ENCODE peak calls at places on chromosomes 3 and 15, in four cellular contexts. R, D, U and B are unnamed samples.

GRCh38 chr3:47018269-47018611 is 38.8 kb downstream of the NBEAL2 start:
- DNase-seq in R (no peak), D (no peak), U (no peak), B (no peak)

GRCh38 chr15:55683366-55683765 is 59.6 kb downstream of the PRTG start:
- DNase-seq in R (peak), D (no peak), U (no peak), B (no peak)

GRCh38 chr15:49452595-49452994 is 29.6 kb downstream of the FGF7 start:
- DNase-seq in R (peak), D (no peak), U (no peak), B (no peak)

GRCh38 chr15:91944334-91944733 is 90.8 kb downstream of the SLCO3A1 start:
- DNase-seq in R (no peak), D (no peak), U (no peak), B (no peak)

GRCh38 chr3:54756330-54756731 is 171.5 kb downstream of the LRTM1 start:
- DNase-seq in R (peak), D (no peak), U (no peak), B (no peak)

GRCh38 chr3:162897286-162897685 is 1400.7 kb downstream of the OTOL1 start:
- DNase-seq in R (no peak), D (no peak), U (no peak), B (no peak)

GRCh38 chr3:50167782-50168317 is 12.7 kb downstream of the SEMA3F start:
- DNase-seq in R (no peak), D (no peak), U (no peak), B (no peak)

GRCh38 chr3:23404241-23404640 is 201.1 kb downstream of the UBE2E2 start:
- DNase-seq in R (no peak), D (no peak), U (no peak), B (no peak)

GRCh38 chr15:29132110-29132420 is 137.6 kb downstream of the NSMCE3 start:
- DNase-seq in R (no peak), D (peak), U (peak), B (no peak)

GRCh38 chr3:48420561-48420960 is 9.3 kb downstream of the PLXNB1 start:
- DNase-seq in R (no peak), D (no peak), U (no peak), B (no peak)

GRCh38 chr15:58247803-58248503 is 109.8 kb downstream of the AQP9 start:
- DNase-seq in R (peak), D (no peak), U (no peak), B (no peak)

GRCh38 chr3:148896062-148896461 is 31.0 kb downstream of the CPA3 start:
- DNase-seq in R (peak), D (no peak), U (no peak), B (no peak)

GRCh38 chr3:33187368-33187634 is 31.3 kb downstream of the SUSD5 start:
- DNase-seq in R (peak), D (no peak), U (no peak), B (no peak)

GRCh38 chr3:40920041-40920440 is 279.3 kb upstream of the CTNNB1 start:
- DNase-seq in R (no peak), D (no peak), U (no peak), B (no peak)

GRCh38 chr3:70308760-70309159 is 3.7 kb downstream of the MDFIC2 start:
- DNase-seq in R (peak), D (no peak), U (no peak), B (no peak)

GRCh38 chr3:155242342-155242741 is 51.1 kb downstream of the STRIT1 start:
- DNase-seq in R (peak), D (no peak), U (no peak), B (no peak)

GRCh38 chr3:111326144-111326995 is 215.6 kb upstream of the CD96 start:
- DNase-seq in R (peak), D (no peak), U (no peak), B (no peak)

GRCh38 chr15:101179341-101180153 is 72.3 kb downstream of the CHSY1 start:
- DNase-seq in R (peak), D (no peak), U (no peak), B (no peak)

GRCh38 chr3:132804498-132804897 is 82.3 kb upstream of the NPHP3 start:
- DNase-seq in R (no peak), D (no peak), U (no peak), B (no peak)

GRCh38 chr3:132800958-132801357 is 78.7 kb upstream of the NPHP3 start:
- DNase-seq in R (no peak), D (no peak), U (no peak), B (no peak)

GRCh38 chr3:132805071-132805470 is 82.9 kb upstream of the NPHP3 start:
- DNase-seq in R (no peak), D (no peak), U (no peak), B (no peak)

DNA sequence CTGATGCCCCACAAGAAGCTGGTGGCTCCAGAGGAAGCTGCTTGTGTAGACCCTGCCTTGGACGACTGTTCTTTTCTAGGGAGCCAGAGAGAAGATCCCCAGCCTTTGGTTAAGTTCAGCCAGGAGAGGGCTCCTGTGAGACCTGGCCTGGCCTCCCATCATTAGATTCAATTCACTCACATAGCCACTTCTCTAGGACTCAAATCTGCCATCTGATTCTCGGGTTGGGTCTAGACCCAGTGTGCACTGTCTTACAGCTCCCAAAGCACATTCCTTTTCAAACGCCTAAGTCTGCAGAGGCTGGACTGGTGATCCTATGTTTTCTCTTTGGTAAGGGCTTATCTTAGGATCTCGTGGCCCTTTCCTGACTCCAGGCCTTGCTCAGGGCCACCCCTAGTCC is 81.7 kb upstream of the NPHP3 start:
- DNase-seq in R (no peak), D (no peak), U (no peak), B (no peak)
- TF ChIP-seq CTCF in R (peak), D (no peak), U (no peak), B (no peak)

DNA sequence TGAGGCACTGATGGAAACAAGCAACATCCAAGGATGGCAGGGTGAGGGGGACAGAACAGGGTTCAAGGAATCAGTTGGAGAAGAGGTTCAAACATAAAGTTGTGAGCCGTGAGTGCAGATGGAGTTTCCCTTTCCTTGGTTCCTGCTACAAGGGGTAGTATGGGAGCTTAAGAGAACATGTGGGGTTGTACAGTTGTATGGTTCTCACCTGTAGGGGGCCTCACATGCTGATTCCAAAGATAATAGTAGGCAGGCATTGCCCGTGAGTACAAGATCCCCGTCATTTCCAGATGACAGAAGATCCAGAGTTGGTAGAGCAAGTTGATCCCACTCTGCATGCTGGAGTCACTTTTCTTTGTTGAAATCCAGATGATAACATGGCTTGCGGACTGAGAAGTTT is 141.7 kb downstream of the THSD4 start:
- DNase-seq in R (no peak), D (no peak), U (no peak), B (no peak)
- TF ChIP-seq CTCF in R (no peak), D (no peak), U (no peak), B (no peak)

GRCh38 chr15:83837946-83838571 is 184.1 kb downstream of the ADAMTSL3 start:
- DNase-seq in R (peak), D (peak), U (no peak), B (no peak)

GRCh38 chr15:83842281-83842680 is 188.4 kb downstream of the ADAMTSL3 start:
- DNase-seq in R (no peak), D (no peak), U (no peak), B (no peak)

GRCh38 chr15:83843511-83843910 is 189.6 kb downstream of the ADAMTSL3 start:
- DNase-seq in R (peak), D (no peak), U (no peak), B (no peak)

GRCh38 chr15:83835384-83836010 is 181.6 kb downstream of the ADAMTSL3 start:
- DNase-seq in R (no peak), D (no peak), U (no peak), B (no peak)

GRCh38 chr15:83838763-83839162 is 184.8 kb downstream of the ADAMTSL3 start:
- DNase-seq in R (no peak), D (no peak), U (no peak), B (no peak)
- TF ChIP-seq CTCF in R (no peak), D (no peak), U (no peak), B (no peak)

GRCh38 chr3:36540898-36541518 is 160.7 kb downstream of the STAC start:
- DNase-seq in R (peak), D (no peak), U (no peak), B (no peak)
- TF ChIP-seq CTCF in R (peak), D (peak), U (no peak), B (no peak)

DNA sequence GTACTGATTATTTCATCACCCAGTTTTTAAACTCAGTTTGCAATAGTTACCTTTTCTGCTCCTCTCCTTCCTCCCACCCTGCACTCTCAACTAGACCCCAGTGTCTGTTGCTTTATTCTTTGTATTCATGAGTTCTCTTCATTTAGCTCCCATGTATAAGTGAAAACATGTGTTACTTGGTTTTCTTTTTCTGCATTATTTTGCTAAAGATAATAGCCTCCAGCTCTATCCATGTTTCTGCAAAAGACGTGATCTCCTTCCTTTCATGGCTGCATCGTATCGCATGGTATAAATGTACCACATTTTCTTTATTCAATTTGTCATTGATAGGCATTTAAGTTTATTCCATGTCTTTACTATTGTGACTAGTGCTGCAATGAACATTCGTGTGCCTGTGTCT is 79.0 kb downstream of the NAALADL2 start:
- DNase-seq in R (no peak), D (no peak), U (no peak), B (no peak)
- TF ChIP-seq CTCF in R (no peak), D (no peak), U (no peak), B (no peak)

DNA sequence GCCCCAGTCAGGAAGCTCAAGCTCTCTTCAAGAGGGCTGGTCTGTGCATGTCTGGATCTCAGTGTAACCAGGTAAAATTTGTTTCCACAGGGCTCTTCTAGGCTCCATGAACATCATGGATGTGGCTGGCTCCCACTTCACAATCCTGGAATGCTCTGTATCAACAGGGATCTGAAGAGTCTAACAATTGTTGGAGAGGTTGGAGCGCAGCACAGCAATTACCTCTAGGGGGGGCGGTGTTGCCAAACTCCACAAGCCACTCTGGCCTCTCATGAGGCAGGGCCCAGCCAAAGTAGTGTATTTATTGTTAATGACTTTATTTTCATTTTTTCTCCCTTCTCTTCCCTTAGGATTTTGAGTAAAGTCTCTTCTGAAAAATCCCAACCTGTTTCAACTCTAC is 6.1 kb upstream of the EIF2B5 start:
- DNase-seq in R (peak), D (no peak), U (no peak), B (no peak)
- TF ChIP-seq CTCF in R (peak), D (no peak), U (no peak), B (no peak)

GRCh38 chr15:66833803-66834202 is 131.8 kb downstream of the SMAD6 start:
- DNase-seq in R (no peak), D (no peak), U (no peak), B (no peak)
- TF ChIP-seq CTCF in R (no peak), D (no peak), U (no peak), B (no peak)

DNA sequence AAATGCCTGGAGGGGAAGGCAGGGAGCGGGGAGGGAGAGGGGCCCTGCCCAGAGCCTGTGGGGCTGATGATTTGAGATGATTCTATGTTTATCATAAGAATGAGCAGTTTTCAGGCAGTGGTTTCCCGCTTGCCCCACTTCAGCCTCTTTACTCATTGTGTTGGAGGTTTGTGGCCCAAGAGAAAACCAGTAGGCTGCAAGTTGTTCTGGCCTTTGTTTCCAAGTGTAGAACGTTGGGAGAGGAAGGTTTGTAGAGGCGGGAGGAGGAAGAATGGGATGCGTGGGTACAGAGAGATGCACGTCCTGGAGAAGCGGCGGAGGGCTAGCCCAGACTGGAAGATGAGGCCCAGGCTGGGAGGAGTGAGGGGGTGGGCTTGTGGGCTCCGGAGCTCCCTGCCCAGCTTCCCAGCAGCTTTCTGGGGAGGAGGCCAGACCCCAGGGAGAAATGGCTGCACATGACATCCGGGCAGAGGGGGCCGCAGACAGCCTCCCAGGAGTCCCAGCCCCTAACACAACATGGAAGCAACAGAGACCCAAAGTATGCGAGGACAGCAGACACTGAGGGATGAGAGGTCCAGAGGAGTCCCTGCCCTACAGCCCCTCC is 5.3 kb downstream of the PLA2G4F start:
- DNase-seq in R (no peak), D (no peak), U (no peak), B (no peak)
- TF ChIP-seq CTCF in R (no peak), D (no peak), U (no peak), B (no peak)

DNA sequence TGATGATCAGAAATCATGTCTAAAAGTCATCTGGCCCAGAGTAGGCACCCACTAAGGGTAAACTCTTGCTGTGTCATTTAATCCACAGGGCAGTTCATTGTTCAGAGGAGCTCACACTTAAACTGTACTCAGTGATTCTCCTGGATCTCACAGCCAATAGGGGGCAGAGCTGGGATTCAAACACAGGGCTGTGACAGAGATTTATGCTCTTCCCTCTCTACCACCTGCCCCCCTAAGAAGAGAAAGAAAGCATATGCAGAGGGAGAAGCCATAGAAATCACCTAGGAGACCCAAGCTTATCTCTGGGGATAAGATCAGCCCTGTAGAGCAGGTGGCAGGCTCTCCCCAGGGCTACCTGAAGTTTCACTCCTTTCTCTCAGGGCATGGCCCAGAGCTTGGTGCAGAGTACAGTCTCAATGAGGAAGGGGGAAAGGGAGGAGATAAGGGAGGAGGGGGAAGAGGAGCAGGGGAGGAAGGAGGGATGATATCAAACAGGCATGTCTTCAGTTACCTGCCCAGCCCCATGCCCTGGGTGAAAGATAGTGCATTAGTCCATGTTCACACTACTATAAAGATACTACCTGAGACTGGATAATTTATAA is 51.8 kb upstream of the ADPGK start:
- DNase-seq in R (no peak), D (no peak), U (no peak), B (no peak)
- TF ChIP-seq CTCF in R (peak), D (no peak), U (no peak), B (no peak)

DNA sequence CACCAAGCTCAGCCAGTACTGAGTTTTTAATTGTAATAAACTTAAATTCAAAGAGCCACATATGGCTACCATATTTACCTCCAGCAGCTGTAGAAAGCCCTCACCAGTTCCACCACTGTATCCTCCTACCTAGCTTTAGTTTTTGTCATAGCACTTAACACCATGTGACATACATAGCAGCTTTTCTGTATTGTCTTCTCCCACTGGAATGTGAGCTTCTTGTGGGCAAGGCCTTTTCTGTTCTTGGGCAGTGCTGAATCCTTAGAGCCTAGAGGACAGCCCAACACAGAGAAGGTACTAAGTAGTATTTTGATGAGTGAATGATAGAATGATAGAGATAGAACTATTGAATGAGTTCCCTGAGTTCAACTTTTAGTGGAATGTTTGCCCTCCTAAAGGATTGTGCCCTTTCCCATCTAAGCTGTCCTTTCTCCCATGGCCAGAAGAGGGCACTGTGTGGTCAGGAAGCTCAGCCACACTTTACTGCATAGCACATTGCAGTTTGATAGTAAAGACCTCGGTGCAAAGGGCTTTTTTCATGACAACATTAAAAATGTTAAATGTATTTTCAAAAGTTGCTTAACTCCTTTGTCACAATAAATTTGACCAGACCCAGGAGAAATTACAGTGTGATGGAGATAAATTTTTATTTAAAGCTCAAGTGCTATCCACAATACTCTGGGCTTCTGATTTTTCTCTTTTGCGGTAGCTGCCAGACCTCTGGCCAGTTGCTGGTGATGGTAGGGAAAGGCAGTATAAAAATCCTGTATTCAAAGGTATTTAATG is 115.8 kb downstream of the GHSR start:
- DNase-seq in R (peak), D (no peak), U (no peak), B (peak)
- TF ChIP-seq CTCF in R (peak), D (peak), U (peak), B (peak)